ENCODE peak calls at places on chromosomes 2 and 18, in six cellular contexts. One of them, this sample, is unnamed.

GRCh38 chr2:122634261-122634660 is 878.8 kb downstream of the TSN start:
- DNase-seq in GM12878: no peak
- DNase-seq in SK-N-SH: no peak
- DNase-seq in H1: no peak
- DNase-seq in K562: no peak
- DNase-seq in HepG2: no peak
- DNase-seq in this sample: no peak

GRCh38 chr2:667332-668000 is 9.7 kb downstream of the TMEM18 start:
- DNase-seq in K562: peak
- DNase-seq in H1: no peak
- DNase-seq in HepG2: peak
- DNase-seq in SK-N-SH: peak
- DNase-seq in GM12878: no peak
- DNase-seq in this sample: peak

GRCh38 chr2:28662044-28662443 is 89.6 kb upstream of the PPP1CB start:
- DNase-seq in SK-N-SH: no peak
- DNase-seq in K562: no peak
- DNase-seq in GM12878: no peak
- DNase-seq in HepG2: no peak
- DNase-seq in H1: no peak
- DNase-seq in this sample: no peak

GRCh38 chr2:50088987-50089386 is 934.7 kb upstream of the FSHR start:
- DNase-seq in H1: no peak
- DNase-seq in HepG2: no peak
- DNase-seq in GM12878: no peak
- DNase-seq in K562: no peak
- DNase-seq in SK-N-SH: no peak
- DNase-seq in this sample: no peak

GRCh38 chr2:219467736-219468075 is 31.0 kb upstream of the GMPPA start:
- DNase-seq in HepG2: no peak
- DNase-seq in H1: no peak
- DNase-seq in SK-N-SH: no peak
- DNase-seq in K562: no peak
- DNase-seq in GM12878: no peak
- DNase-seq in this sample: no peak

GRCh38 chr2:209577376-209578357 is 153.8 kb downstream of the MAP2 start:
- DNase-seq in K562: peak
- DNase-seq in SK-N-SH: no peak
- DNase-seq in H1: no peak
- DNase-seq in HepG2: peak
- DNase-seq in GM12878: no peak
- DNase-seq in this sample: no peak

GRCh38 chr2:68730828-68731227 is 3.8 kb upstream of the ARHGAP25 start:
- DNase-seq in SK-N-SH: no peak
- DNase-seq in H1: no peak
- DNase-seq in HepG2: no peak
- DNase-seq in GM12878: no peak
- DNase-seq in K562: no peak
- DNase-seq in this sample: no peak

GRCh38 chr2:64114063-64114911 is 29.9 kb downstream of the PELI1 start:
- DNase-seq in HepG2: no peak
- DNase-seq in H1: no peak
- DNase-seq in GM12878: peak
- DNase-seq in K562: no peak
- DNase-seq in SK-N-SH: no peak
- DNase-seq in this sample: no peak

GRCh38 chr2:21836261-21836660 is 712.5 kb downstream of the TDRD15 start:
- DNase-seq in HepG2: no peak
- DNase-seq in K562: no peak
- DNase-seq in SK-N-SH: no peak
- DNase-seq in H1: no peak
- DNase-seq in GM12878: no peak
- DNase-seq in this sample: no peak

GRCh38 chr2:19649107-19649506 is 252.7 kb downstream of the TTC32 start:
- DNase-seq in GM12878: no peak
- DNase-seq in K562: no peak
- DNase-seq in HepG2: no peak
- DNase-seq in H1: no peak
- DNase-seq in SK-N-SH: no peak
- DNase-seq in this sample: no peak
- H3K4me3 ChIP-seq in GM12878: no peak
- H3K4me3 ChIP-seq in K562: no peak
- H3K4me3 ChIP-seq in HepG2: no peak
- H3K4me3 ChIP-seq in H1: no peak
- H3K4me3 ChIP-seq in SK-N-SH: no peak
- H3K4me3 ChIP-seq in this sample: no peak

GRCh38 chr2:151777487-151777886 is 43.2 kb upstream of the NEB start:
- DNase-seq in SK-N-SH: no peak
- DNase-seq in GM12878: no peak
- DNase-seq in K562: no peak
- DNase-seq in HepG2: peak
- DNase-seq in H1: no peak
- DNase-seq in this sample: no peak
- TF ChIP-seq CTCF in SK-N-SH: peak
- TF ChIP-seq CTCF in GM12878: peak
- TF ChIP-seq CTCF in K562: peak
- TF ChIP-seq CTCF in HepG2: peak
- TF ChIP-seq CTCF in H1: no peak
- TF ChIP-seq CTCF in this sample: no peak

GRCh38 chr18:76356666-76357065 is 138.4 kb downstream of the ZNF516 start:
- DNase-seq in GM12878: no peak
- DNase-seq in H1: no peak
- DNase-seq in K562: no peak
- DNase-seq in HepG2: no peak
- DNase-seq in SK-N-SH: no peak
- DNase-seq in this sample: no peak
- TF ChIP-seq GABPA in GM12878: no peak
- TF ChIP-seq GABPA in H1: no peak
- TF ChIP-seq GABPA in K562: no peak
- TF ChIP-seq GABPA in HepG2: no peak
- TF ChIP-seq GABPA in SK-N-SH: no peak
- TF ChIP-seq GABPA in this sample: no peak

GRCh38 chr18:75916641-75916982 is 489.1 kb upstream of the SMIM21 start:
- DNase-seq in H1: no peak
- DNase-seq in K562: no peak
- DNase-seq in SK-N-SH: no peak
- DNase-seq in HepG2: no peak
- DNase-seq in GM12878: no peak
- DNase-seq in this sample: no peak

GRCh38 chr18:75915941-75916640 is 488.6 kb upstream of the SMIM21 start:
- DNase-seq in SK-N-SH: peak
- DNase-seq in H1: peak
- DNase-seq in HepG2: no peak
- DNase-seq in K562: no peak
- DNase-seq in GM12878: no peak
- DNase-seq in this sample: no peak
- H3K4me3 ChIP-seq in SK-N-SH: no peak
- H3K4me3 ChIP-seq in H1: peak
- H3K4me3 ChIP-seq in HepG2: no peak
- H3K4me3 ChIP-seq in K562: no peak
- H3K4me3 ChIP-seq in GM12878: no peak
- H3K4me3 ChIP-seq in this sample: no peak

DNA sequence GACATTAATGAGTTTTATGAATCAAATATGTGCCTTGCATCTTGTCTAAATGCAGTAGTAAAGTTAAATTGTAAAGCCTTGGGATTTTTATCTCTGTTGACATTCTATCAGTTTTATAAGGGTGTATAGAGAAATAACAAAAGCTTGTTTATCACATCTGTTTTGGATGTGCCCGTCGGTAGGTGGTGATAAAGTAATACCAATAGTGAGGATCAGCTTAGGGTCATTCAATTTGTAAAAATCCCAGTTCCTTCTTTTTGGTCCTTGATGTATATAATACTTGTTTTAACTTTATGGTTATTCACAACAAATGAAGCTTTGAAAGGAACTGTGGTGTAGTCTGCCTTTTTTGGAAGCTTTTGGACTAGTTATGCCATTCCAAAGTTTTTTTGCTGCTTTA is 12.6 kb downstream of the UBE2E3 start:
- DNase-seq in HepG2: no peak
- DNase-seq in H1: no peak
- DNase-seq in GM12878: no peak
- DNase-seq in K562: no peak
- DNase-seq in SK-N-SH: no peak
- DNase-seq in this sample: no peak
- TF ChIP-seq CTCF in HepG2: no peak
- TF ChIP-seq CTCF in H1: no peak
- TF ChIP-seq CTCF in GM12878: peak
- TF ChIP-seq CTCF in K562: no peak
- TF ChIP-seq CTCF in SK-N-SH: no peak
- TF ChIP-seq CTCF in this sample: no peak

GRCh38 chr2:236654496-236654895 is 84.9 kb downstream of the ACKR3 start:
- DNase-seq in HepG2: no peak
- DNase-seq in K562: no peak
- DNase-seq in H1: no peak
- DNase-seq in SK-N-SH: no peak
- DNase-seq in GM12878: no peak
- DNase-seq in this sample: no peak
- TF ChIP-seq GABPA in HepG2: no peak
- TF ChIP-seq GABPA in K562: no peak
- TF ChIP-seq GABPA in H1: no peak
- TF ChIP-seq GABPA in SK-N-SH: no peak
- TF ChIP-seq GABPA in GM12878: no peak
- TF ChIP-seq GABPA in this sample: no peak

GRCh38 chr2:85864654-85865053 is 24.1 kb downstream of the ST3GAL5 start:
- DNase-seq in GM12878: no peak
- DNase-seq in K562: no peak
- DNase-seq in H1: no peak
- DNase-seq in SK-N-SH: no peak
- DNase-seq in HepG2: no peak
- DNase-seq in this sample: no peak

GRCh38 chr2:85861650-85862049 is 27.1 kb downstream of the ST3GAL5 start:
- DNase-seq in K562: no peak
- DNase-seq in SK-N-SH: no peak
- DNase-seq in H1: no peak
- DNase-seq in HepG2: no peak
- DNase-seq in GM12878: no peak
- DNase-seq in this sample: no peak

GRCh38 chr2:85858841-85859240 is 29.9 kb downstream of the ST3GAL5 start:
- DNase-seq in GM12878: no peak
- DNase-seq in K562: no peak
- DNase-seq in HepG2: no peak
- DNase-seq in SK-N-SH: no peak
- DNase-seq in H1: no peak
- DNase-seq in this sample: no peak

GRCh38 chr2:85862426-85862825 is 26.4 kb downstream of the ST3GAL5 start:
- DNase-seq in K562: no peak
- DNase-seq in H1: no peak
- DNase-seq in GM12878: no peak
- DNase-seq in SK-N-SH: no peak
- DNase-seq in HepG2: no peak
- DNase-seq in this sample: no peak

DNA sequence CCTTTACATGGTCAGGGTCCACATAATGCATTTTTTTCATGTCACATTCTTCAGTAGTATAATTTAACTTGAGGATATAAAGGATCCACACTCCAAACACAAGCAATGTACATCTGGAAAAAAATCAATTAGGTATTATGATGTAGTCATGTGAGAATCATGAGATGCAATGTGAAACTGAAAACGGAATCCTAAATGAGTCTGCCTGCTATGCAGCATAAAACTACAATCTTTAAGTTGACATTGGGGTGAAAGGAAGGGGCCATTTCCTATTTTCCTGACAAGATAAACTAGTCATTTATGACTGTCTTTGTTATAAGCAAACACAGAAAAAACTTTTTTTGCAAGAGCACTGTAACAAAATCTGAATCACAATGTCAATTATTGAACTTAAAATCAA is 27.6 kb downstream of the ST3GAL5 start:
- DNase-seq in K562: no peak
- DNase-seq in SK-N-SH: no peak
- DNase-seq in H1: no peak
- DNase-seq in GM12878: peak
- DNase-seq in HepG2: no peak
- DNase-seq in this sample: no peak
- H3K4me3 ChIP-seq in K562: no peak
- H3K4me3 ChIP-seq in SK-N-SH: no peak
- H3K4me3 ChIP-seq in H1: no peak
- H3K4me3 ChIP-seq in GM12878: no peak
- H3K4me3 ChIP-seq in HepG2: no peak
- H3K4me3 ChIP-seq in this sample: no peak

DNA sequence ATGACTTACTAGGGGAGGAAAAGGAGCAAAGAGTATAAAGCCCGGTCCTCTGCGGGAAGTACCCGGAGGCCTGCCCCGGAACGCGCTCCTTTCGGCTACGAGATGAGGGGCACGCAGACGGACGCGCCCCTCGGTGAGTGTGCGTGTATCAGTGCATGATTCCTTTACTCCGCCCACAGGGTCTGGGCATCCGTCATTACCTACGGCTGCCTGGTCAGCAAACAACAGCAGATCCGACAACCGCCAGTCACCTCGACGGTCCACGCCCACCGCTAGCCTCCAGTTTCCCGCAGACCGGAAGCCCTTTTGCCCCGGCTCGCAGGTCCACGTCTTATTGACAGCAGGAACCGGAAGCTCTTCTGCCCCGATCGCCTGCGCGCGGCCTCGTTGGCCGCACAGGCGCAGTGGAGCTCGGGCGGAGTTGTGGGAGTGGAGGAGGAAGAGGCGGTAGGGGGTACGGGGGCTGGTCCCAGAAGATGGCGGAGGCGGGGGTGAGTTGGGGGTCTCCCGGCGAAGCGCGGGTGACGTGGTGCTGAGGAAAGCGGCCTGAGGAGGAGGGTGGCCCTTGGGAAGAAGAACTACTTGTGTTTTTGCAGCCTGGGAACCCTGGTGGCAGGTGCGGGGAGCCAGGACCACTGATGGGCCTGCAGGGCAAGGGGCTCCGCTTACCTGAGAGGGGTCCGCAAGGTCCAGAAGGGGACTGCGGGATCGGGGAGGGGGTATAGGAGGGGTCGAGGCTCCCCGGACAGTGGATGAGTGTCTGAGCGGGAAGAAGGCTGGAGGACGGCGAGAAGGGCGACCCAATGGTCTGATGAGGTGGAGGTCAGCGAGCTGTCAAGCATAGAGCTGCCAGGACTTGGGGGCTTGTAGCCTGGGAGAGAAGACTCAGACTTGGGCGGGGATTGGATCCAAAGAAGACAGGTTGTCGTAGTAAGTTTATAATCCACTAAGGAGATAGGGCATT is at the start of gene INSIG2:
- DNase-seq in GM12878: peak
- DNase-seq in HepG2: peak
- DNase-seq in K562: peak
- DNase-seq in H1: peak
- DNase-seq in SK-N-SH: peak
- DNase-seq in this sample: peak
- TF ChIP-seq CTCF in GM12878: no peak
- TF ChIP-seq CTCF in HepG2: no peak
- TF ChIP-seq CTCF in K562: no peak
- TF ChIP-seq CTCF in H1: no peak
- TF ChIP-seq CTCF in SK-N-SH: no peak
- TF ChIP-seq CTCF in this sample: no peak

This sample was measured in HL-60.